ENCODE peak calls at places on chromosomes 3 and 15, in eight cellular contexts. U is CD8-positive, alpha-beta memory T cell; E is CD8-positive, alpha-beta T cell; O is NCI-H1092; S is H4; W is retina; V is stimulated activated naive B cell treated with anti-CD40 and anti-IgM and Interleukin-4, amounts not matched to agents 10 μg/mL and 1 μg/mL and 100 μg/mL, for 72 hours; G is activated effector memory CD4-positive, alpha-beta T cell treated with Interleukin-2 at 50 U/mL for 16 hours. M is an unnamed sample.

GRCh38 chr3:194129581-194130133 is 6.3 kb upstream of the HES1 start:
- DNase-seq in U (no peak), E (no peak), O (no peak), S (peak), W (peak), V (no peak), G (no peak), M (no peak)

GRCh38 chr3:45567730-45568172 is 26.8 kb upstream of the LIMD1 start:
- DNase-seq in U (no peak), E (no peak), O (no peak), S (no peak), W (peak), V (peak), G (no peak), M (no peak)

GRCh38 chr3:72270072-72270611 is 485.2 kb upstream of the PROK2 start:
- DNase-seq in U (no peak), E (no peak), O (no peak), S (peak), W (no peak), V (no peak), G (no peak), M (peak)

GRCh38 chr15:52795464-52796227 is 5.5 kb upstream of the ONECUT1 start:
- DNase-seq in U (no peak), E (no peak), O (no peak), S (no peak), W (peak), V (no peak), G (no peak), M (no peak)

GRCh38 chr3:149204390-149204991 is 17.1 kb downstream of the CP start:
- DNase-seq in U (no peak), E (no peak), O (no peak), S (no peak), W (no peak), V (no peak), G (no peak), M (no peak)

GRCh38 chr3:64327039-64327804 is 102.0 kb upstream of the PRICKLE2 start:
- DNase-seq in U (no peak), E (no peak), O (no peak), S (no peak), W (no peak), V (no peak), G (no peak), M (no peak)

GRCh38 chr3:66115858-66116654 is 77.3 kb upstream of the MAGI1 start:
- DNase-seq in U (no peak), E (no peak), O (no peak), S (peak), W (peak), V (no peak), G (no peak), M (peak)

GRCh38 chr3:178777718-178778411 is 241.6 kb downstream of the KCNMB2 start:
- DNase-seq in U (no peak), E (no peak), O (no peak), S (no peak), W (no peak), V (no peak), G (no peak), M (peak)

GRCh38 chr3:127750226-127751031 is 71.9 kb downstream of the MGLL start:
- DNase-seq in U (no peak), E (no peak), O (no peak), S (peak), W (no peak), V (peak), G (no peak), M (peak)

GRCh38 chr15:39167114-39168058 is 413.5 kb upstream of the THBS1 start:
- DNase-seq in U (no peak), E (no peak), O (no peak), S (no peak), W (no peak), V (no peak), G (no peak), M (no peak)

GRCh38 chr3:95434436-95434835 is 1371.6 kb downstream of the NSUN3 start:
- DNase-seq in U (no peak), E (no peak), O (no peak), S (no peak), W (no peak), V (no peak), G (no peak), M (no peak)

GRCh38 chr3:46972396-46972795 is 4.1 kb downstream of the CCDC12 start:
- DNase-seq in U (no peak), E (no peak), O (no peak), S (no peak), W (no peak), V (no peak), G (no peak), M (no peak)

GRCh38 chr3:143070977-143071551 is 48.5 kb upstream of the CHST2 start:
- DNase-seq in U (no peak), E (no peak), O (no peak), S (no peak), W (no peak), V (no peak), G (no peak), M (peak)

GRCh38 chr3:47441796-47442551 is 33.8 kb downstream of the SCAP start:
- DNase-seq in U (no peak), E (no peak), O (no peak), S (no peak), W (no peak), V (no peak), G (no peak), M (no peak)

GRCh38 chr3:161343986-161344385 is 27.3 kb downstream of the SPTSSB start:
- DNase-seq in U (no peak), E (no peak), O (no peak), S (no peak), W (no peak), V (no peak), G (no peak), M (no peak)

GRCh38 chr3:40255532-40255931 is 54.0 kb upstream of the EIF1B start:
- DNase-seq in U (no peak), E (no peak), O (no peak), S (no peak), W (no peak), V (no peak), G (no peak), M (no peak)

GRCh38 chr3:53357457-53357856 is 10.1 kb upstream of the DCP1A start:
- DNase-seq in U (no peak), E (no peak), O (no peak), S (no peak), W (no peak), V (no peak), G (no peak), M (no peak)

GRCh38 chr3:136351905-136352304 is 101.8 kb downstream of the PCCB start:
- DNase-seq in U (no peak), E (no peak), O (no peak), S (no peak), W (no peak), V (no peak), G (no peak), M (no peak)

GRCh38 chr3:99902091-99902490 is 84.4 kb downstream of the CMSS1 start:
- DNase-seq in U (no peak), E (no peak), O (no peak), S (no peak), W (no peak), V (no peak), G (no peak), M (peak)

GRCh38 chr15:63185206-63185605 is 4.2 kb upstream of the RAB8B start:
- DNase-seq in U (no peak), E (no peak), O (no peak), S (no peak), W (no peak), V (no peak), G (no peak), M (no peak)

GRCh38 chr3:172692751-172693310 is 18.0 kb downstream of the NCEH1 start:
- DNase-seq in U (no peak), E (no peak), O (no peak), S (no peak), W (no peak), V (no peak), G (no peak), M (no peak)

GRCh38 chr15:89107984-89108383 is 19.7 kb downstream of the ABHD2 start:
- DNase-seq in U (no peak), E (no peak), O (no peak), S (no peak), W (no peak), V (no peak), G (no peak), M (no peak)

GRCh38 chr15:96893159-96893906 is 562.8 kb downstream of the NR2F2 start:
- DNase-seq in U (no peak), E (no peak), O (no peak), S (peak), W (peak), V (no peak), G (no peak), M (peak)

GRCh38 chr15:85525755-85526154 is 145.4 kb downstream of the AKAP13 start:
- DNase-seq in U (no peak), E (no peak), O (no peak), S (no peak), W (no peak), V (no peak), G (no peak), M (no peak)

GRCh38 chr15:66729339-66729951 is 27.4 kb downstream of the SMAD6 start:
- DNase-seq in U (no peak), E (no peak), O (no peak), S (no peak), W (peak), V (no peak), G (no peak), M (no peak)

GRCh38 chr3:41175365-41175764 is 23.9 kb upstream of the CTNNB1 start:
- DNase-seq in U (no peak), E (no peak), O (no peak), S (no peak), W (no peak), V (no peak), G (no peak), M (no peak)

GRCh38 chr15:101332061-101332467 is 37.0 kb upstream of the SNRPA1 start:
- DNase-seq in U (no peak), E (no peak), O (no peak), S (no peak), W (no peak), V (no peak), G (no peak), M (no peak)

GRCh38 chr15:55526559-55527036 is 18.6 kb upstream of the DNAAF4 start:
- DNase-seq in U (no peak), E (no peak), O (peak), S (peak), W (peak), V (no peak), G (no peak), M (peak)

GRCh38 chr3:119937229-119937628 is 155.3 kb downstream of the NR1I2 start:
- DNase-seq in U (no peak), E (peak), O (no peak), S (no peak), W (no peak), V (no peak), G (no peak), M (no peak)

GRCh38 chr3:123899300-123899865 is 15.3 kb upstream of the MYLK start:
- DNase-seq in U (no peak), E (no peak), O (no peak), S (no peak), W (no peak), V (no peak), G (no peak), M (no peak)

GRCh38 chr3:152355744-152356665 is 87.3 kb downstream of the MBNL1 start:
- DNase-seq in U (no peak), E (no peak), O (no peak), S (no peak), W (no peak), V (no peak), G (no peak), M (no peak)

GRCh38 chr15:40248006-40248783 is 9.3 kb downstream of the PAK6 start:
- DNase-seq in U (no peak), E (no peak), O (no peak), S (no peak), W (no peak), V (no peak), G (no peak), M (no peak)